ENCODE peak calls at places on chromosomes 5 and 9, in eight cellular contexts. W is amniotic stem cell, O is heart left ventricle, X is cardiac muscle cell, P is lung microvascular endothelial cell, C is DMS153, A is Caki2, T is EL. L is an unnamed sample.

GRCh38 chr5:173474881-173475287 is 141.6 kb downstream of the BOD1 start:
- DNase-seq in W (no peak), O (no peak), X (no peak), P (peak; percentile 42), C (peak; percentile 12), A (no peak), T (peak; percentile 89), L (no peak)

GRCh38 chr5:144183254-144183889 is 12.7 kb downstream of the KCTD16 start:
- DNase-seq in W (peak; percentile 52), O (no peak), X (peak; percentile 36), P (peak; percentile 56), C (no peak), A (peak; percentile 59), T (peak; percentile 58), L (no peak)

GRCh38 chr9:75265525-75265972 is 177.2 kb downstream of the OSTF1 start:
- DNase-seq in W (peak; percentile 1), O (no peak), X (peak; percentile 69), P (peak; percentile 49), C (no peak), A (peak; percentile 10), T (peak; percentile 39), L (peak; percentile 30)

GRCh38 chr5:95838001-95838520 is 15.5 kb upstream of the GLRX start:
- DNase-seq in W (no peak), O (no peak), X (no peak), P (no peak), C (no peak), A (no peak), T (no peak), L (no peak)

GRCh38 chr5:156687514-156687913 is 162.6 kb upstream of the PPP1R2B start:
- DNase-seq in W (no peak), O (no peak), X (peak; percentile 5), P (no peak), C (no peak), A (no peak), T (no peak), L (no peak)

GRCh38 chr5:83955916-83956315 is 235.3 kb upstream of the HAPLN1 start:
- DNase-seq in W (peak; percentile 11), O (no peak), X (no peak), P (peak; percentile 66), C (no peak), A (no peak), T (peak; percentile 38), L (no peak)

GRCh38 chr5:153974131-153974812 is 64.4 kb downstream of the FAM114A2 start:
- DNase-seq in W (no peak), O (no peak), X (peak; percentile 60), P (peak; percentile 57), C (no peak), A (peak; percentile 23), T (peak; percentile 53), L (no peak)

GRCh38 chr5:137201876-137202275 is 297.2 kb downstream of the SPOCK1 start:
- DNase-seq in W (no peak), O (no peak), X (no peak), P (no peak), C (no peak), A (no peak), T (peak; percentile 58), L (no peak)

GRCh38 chr5:127892467-127893207 is 189.4 kb downstream of the CCDC192 start:
- DNase-seq in W (no peak), O (no peak), X (no peak), P (peak; percentile 93), C (peak; percentile 30), A (peak; percentile 30), T (peak; percentile 53), L (no peak)

GRCh38 chr5:3059488-3059887 is 308.0 kb upstream of the IRX2 start:
- DNase-seq in W (no peak), O (no peak), X (no peak), P (no peak), C (no peak), A (no peak), T (no peak), L (no peak)

L was measured in CD4-positive, alpha-beta T cell.